ENCODE peak calls at places on chromosomes 12 and 14, in five cellular contexts. D is CD4-positive, CD25-positive, alpha-beta regulatory T cell; I is prostate gland; V is uterus; G is MM.1S. S is an unnamed sample. For H3K27me3 and H3K4me1, the result is how much of the 10 kb centered on the place peaks cover.

GRCh38 chr12:38892090-38892786 is 13.2 kb downstream of the CPNE8 start:
- DNase-seq in D (no peak), I (no peak), V (no peak), G (no peak), S (no peak)

GRCh38 chr12:124646385-124647230 is 79.2 kb upstream of the NCOR2 start:
- DNase-seq in D (no peak), I (no peak), V (no peak), G (no peak), S (peak)

GRCh38 chr12:5070090-5070489 is 26.4 kb downstream of the KCNA5 start:
- DNase-seq in D (no peak), I (no peak), V (no peak), G (no peak), S (no peak)

GRCh38 chr14:56181666-56182065 is 63.5 kb downstream of the PELI2 start:
- DNase-seq in D (no peak), I (peak), V (no peak), G (no peak), S (no peak)

GRCh38 chr12:117044311-117044710 is 54.9 kb downstream of the TESC start:
- DNase-seq in D (no peak), I (no peak), V (no peak), G (no peak), S (peak)

GRCh38 chr14:86221000-86221399 is 691.1 kb downstream of the FLRT2 start:
- DNase-seq in D (no peak), I (no peak), V (no peak), G (no peak), S (no peak)

GRCh38 chr14:61466249-61466904 is 145.0 kb downstream of the PRKCH start:
- DNase-seq in D (no peak), I (no peak), V (peak), G (no peak), S (peak)

GRCh38 chr12:76519538-76519937 is 40.0 kb downstream of the OSBPL8 start:
- DNase-seq in D (no peak), I (no peak), V (no peak), G (no peak), S (no peak)

GRCh38 chr14:61644834-61645233 is 50.5 kb upstream of the HIF1A start:
- DNase-seq in D (no peak), I (no peak), V (no peak), G (no peak), S (no peak)

GRCh38 chr14:97644365-97644764 is 847.2 kb downstream of the VRK1 start:
- DNase-seq in D (no peak), I (no peak), V (no peak), G (no peak), S (no peak)

GRCh38 chr12:124827588-124828184 is 36.0 kb downstream of the SCARB1 start:
- DNase-seq in D (no peak), I (no peak), V (no peak), G (no peak), S (no peak)

GRCh38 chr14:75222208-75222701 is 45.8 kb upstream of the TMED10 start:
- DNase-seq in D (no peak), I (no peak), V (no peak), G (no peak), S (no peak)

GRCh38 chr12:131832393-131833231 is 4.4 kb downstream of the MMP17 start:
- DNase-seq in D (no peak), I (peak), V (peak), G (no peak), S (peak)

GRCh38 chr14:80491131-80491530 is 279.8 kb upstream of the DIO2 start:
- DNase-seq in D (no peak), I (no peak), V (no peak), G (peak), S (peak)

GRCh38 chr12:981956-982355 is 9.1 kb upstream of the ERC1 start:
- DNase-seq in D (no peak), I (no peak), V (no peak), G (no peak), S (no peak)

GRCh38 chr14:21093769-21094681 is 4.4 kb downstream of the ZNF219 start:
- DNase-seq in D (no peak), I (no peak), V (peak), G (no peak), S (no peak)

GRCh38 chr14:85528080-85528881 is 1.7 kb upstream of the FLRT2 start:
- DNase-seq in D (no peak), I (peak), V (no peak), G (no peak), S (no peak)

GRCh38 chr12:93664573-93665138 is 12.5 kb upstream of the CRADD start:
- DNase-seq in D (no peak), I (no peak), V (no peak), G (no peak), S (no peak)

GRCh38 chr12:65830305-65830704 is 6.0 kb downstream of the HMGA2 start:
- DNase-seq in D (no peak), I (no peak), V (no peak), G (no peak), S (no peak)

GRCh38 chr14:75831455-75831854 is 150.3 kb downstream of the TGFB3 start:
- DNase-seq in D (peak), I (peak), V (peak), G (no peak), S (peak)

GRCh38 chr12:87676726-87677125 is 352.5 kb downstream of the C12orf50 start:
- DNase-seq in D (no peak), I (no peak), V (no peak), G (no peak), S (no peak)

GRCh38 chr14:34806257-34806656 is 68.9 kb downstream of the BAZ1A start:
- DNase-seq in D (no peak), I (no peak), V (no peak), G (no peak), S (no peak)

GRCh38 chr12:64782181-64782580 is 23.0 kb upstream of the GNS start:
- DNase-seq in D (no peak), I (no peak), V (no peak), G (no peak), S (no peak)

GRCh38 chr12:84201976-84202375 is 710.6 kb downstream of the SLC6A15 start:
- DNase-seq in D (no peak), I (no peak), V (no peak), G (no peak), S (no peak)

GRCh38 chr14:37593496-37594237 is 1.4 kb downstream of the FOXA1 start:
- DNase-seq in D (no peak), I (no peak), V (no peak), G (no peak), S (no peak)

GRCh38 chr14:37594238-37594915 is 672 bp downstream of the FOXA1 start:
- DNase-seq in D (no peak), I (peak), V (no peak), G (peak), S (no peak)

GRCh38 chr14:37596790-37597189 is 1.4 kb downstream of the TTC6 start:
- DNase-seq in D (no peak), I (no peak), V (no peak), G (no peak), S (no peak)

GRCh38 chr14:37595809-37596595 is 573 bp downstream of the TTC6 start:
- DNase-seq in D (no peak), I (peak), V (no peak), G (peak), S (no peak)

DNA sequence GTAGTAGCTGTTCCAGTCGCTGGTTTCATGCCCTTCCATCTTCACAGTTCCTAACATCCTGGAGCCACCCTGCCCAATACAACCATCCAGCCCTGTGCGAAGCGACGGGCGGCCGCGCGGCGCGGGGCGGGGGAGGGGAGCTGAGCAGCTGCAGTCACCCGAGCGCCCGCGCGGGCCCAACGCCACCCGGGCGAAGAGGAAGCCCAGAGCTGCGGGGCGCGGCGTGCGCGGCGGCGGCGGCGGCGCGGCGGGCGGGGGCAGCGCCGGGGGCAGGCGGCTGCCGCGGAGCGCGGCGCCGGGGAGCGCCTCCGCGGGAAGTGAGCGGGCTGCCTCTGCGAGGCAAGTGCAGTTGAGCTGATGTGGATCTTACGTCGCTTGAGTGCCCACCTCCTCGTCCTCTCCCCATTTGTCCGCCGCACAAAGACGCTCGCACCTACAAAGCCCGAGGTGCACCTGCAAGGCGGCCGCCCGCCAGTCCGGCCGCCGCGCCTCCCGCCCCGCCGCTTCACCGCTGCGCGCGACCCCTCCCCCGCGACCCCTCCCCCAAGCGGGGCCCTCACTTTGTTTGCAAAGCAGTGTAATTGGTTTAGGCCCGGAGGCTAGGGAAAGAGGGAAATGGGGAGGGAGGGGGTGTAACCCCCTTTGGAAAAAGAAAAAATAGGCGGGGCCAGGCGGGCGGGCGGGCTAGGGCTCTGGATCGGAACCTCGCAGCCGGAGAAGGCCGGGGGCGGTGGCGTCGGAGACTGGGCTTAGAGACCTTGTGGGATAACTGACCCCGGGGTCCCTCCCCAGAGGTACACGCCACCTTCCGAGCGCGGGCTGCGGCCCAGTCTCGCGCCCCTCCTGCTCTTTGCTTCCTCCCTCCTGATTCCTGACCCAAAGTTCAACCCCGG is at the start of the genes FOXA1 and TTC6:
- DNase-seq in D (no peak), I (peak), V (no peak), G (peak), S (no peak)
- H3K27me3 ChIP-seq in D (under half), I (under half), V (under half), G (under half), S (under half)

DNA sequence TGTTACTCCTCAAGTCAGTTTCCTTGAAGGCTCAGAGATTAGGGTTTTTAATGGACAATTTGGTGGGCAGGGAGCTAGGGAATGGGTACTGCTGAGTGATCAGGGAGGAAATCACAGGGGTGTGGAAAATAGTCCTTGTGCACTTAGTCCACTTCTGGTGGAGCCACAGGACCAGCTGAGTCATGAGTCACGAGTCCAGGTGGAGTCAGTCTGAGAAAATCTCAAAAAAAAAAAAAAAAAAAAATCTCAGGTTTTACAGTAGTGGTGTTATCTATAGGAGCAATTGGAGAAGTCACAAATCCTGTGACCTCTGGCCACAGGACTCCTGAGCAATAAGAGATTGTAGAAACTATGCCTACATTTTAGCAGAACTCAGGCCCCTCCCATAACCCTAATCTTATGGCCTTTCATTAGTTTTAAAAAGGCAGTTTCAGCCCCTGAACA is 28.2 kb upstream of the AMN1 start:
- DNase-seq in D (no peak), I (no peak), V (no peak), G (no peak), S (no peak)
- H3K27ac ChIP-seq in D (no peak), I (no peak), V (no peak), G (no peak), S (no peak)

DNA sequence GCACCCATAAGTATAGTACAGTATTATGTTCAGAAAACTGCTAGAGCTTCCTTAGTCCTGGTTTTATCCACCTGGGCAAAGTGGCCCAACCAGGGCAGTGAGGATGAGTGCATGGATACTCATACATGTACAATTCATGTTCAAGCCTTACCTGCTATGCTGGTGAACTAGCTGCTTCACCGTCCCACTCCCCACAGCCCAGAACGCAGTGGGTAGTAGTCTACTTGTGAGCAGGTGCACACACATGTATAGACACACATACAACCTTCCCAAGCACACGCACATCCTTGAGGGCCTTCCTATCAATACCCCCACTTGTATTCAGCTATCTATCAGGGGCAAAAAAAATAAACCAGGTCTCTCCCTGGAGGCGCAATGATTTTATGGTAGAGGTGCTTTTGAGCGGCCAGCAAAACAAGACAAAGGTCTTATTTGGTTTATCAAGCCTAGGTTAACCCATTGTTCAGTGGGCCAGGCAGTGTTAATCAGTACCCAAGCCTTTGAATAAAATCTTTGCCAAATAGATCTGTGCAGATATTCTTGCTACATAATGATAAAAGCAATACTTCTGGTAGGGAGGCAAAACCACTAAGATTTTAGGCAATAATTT is 69.8 kb downstream of the ZFP36L1 start:
- DNase-seq in D (no peak), I (no peak), V (no peak), G (no peak), S (no peak)
- H3K4me1 ChIP-seq in D (under half), I (under half), V (under half), G (under half), S (under half)

GRCh38 chr14:36625014-36625413 is 36.6 kb upstream of the PAX9 start:
- DNase-seq in D (no peak), I (no peak), V (no peak), G (no peak), S (no peak)
- H3K27me3 ChIP-seq in D (under half), I (under half), V (under half), G (under half), S (under half)

DNA sequence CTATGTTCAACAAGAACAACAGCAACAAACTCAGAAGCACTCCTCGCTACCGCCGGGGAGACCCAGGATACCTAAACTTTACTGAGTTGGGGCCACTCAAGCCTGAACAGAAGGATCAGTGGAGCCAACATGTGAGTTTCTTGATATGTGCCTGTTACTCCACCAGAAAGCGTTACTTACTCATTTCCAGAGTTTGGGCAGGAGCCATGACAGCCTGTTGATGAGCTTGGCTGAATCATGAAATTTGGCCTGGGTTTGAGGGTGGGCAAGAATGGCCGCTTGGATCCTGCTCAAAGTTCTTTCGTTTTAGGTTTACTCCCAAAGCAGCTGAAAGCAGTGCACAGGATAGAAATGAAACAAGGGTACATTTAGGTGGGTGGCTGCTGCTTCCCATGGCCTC is 12.0 kb upstream of the GALNT6 start:
- DNase-seq in D (no peak), I (no peak), V (no peak), G (no peak), S (no peak)
- H3K27ac ChIP-seq in D (no peak), I (no peak), V (no peak), G (no peak), S (no peak)

DNA sequence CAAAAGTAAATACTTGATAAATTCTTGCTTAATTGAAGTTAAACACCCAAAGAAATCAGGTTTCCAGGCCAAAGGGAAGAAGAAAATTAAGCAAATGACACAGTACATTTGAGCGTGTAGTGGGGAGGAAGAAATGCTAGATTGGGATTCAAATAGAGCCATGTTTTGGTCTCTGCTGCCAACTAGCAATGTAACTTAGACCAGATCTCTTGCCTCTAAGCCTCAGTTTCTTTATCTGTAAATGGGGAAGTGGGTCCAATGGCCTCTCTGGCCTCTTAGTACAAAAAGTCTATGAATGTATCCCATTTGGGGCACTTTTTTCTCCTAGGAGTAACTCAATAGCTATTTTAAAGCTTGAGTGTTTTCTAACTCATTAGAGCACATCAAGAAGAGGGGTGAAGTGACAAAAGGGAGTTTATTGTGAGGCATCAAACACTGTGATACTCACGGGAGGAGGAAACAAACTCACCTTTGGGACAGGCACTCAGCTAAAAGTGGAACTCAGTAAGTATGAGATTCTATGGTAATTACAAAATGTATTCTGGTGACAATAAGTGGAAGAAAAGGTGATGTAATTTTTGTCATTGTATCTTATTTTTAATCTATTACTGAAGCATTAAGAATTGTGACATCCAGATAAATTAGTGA is 55.8 kb downstream of the DAD1 start:
- DNase-seq in D (no peak), I (no peak), V (no peak), G (no peak), S (no peak)
- H3K4me1 ChIP-seq in D (half or more), I (under half), V (under half), G (under half), S (under half)

DNA sequence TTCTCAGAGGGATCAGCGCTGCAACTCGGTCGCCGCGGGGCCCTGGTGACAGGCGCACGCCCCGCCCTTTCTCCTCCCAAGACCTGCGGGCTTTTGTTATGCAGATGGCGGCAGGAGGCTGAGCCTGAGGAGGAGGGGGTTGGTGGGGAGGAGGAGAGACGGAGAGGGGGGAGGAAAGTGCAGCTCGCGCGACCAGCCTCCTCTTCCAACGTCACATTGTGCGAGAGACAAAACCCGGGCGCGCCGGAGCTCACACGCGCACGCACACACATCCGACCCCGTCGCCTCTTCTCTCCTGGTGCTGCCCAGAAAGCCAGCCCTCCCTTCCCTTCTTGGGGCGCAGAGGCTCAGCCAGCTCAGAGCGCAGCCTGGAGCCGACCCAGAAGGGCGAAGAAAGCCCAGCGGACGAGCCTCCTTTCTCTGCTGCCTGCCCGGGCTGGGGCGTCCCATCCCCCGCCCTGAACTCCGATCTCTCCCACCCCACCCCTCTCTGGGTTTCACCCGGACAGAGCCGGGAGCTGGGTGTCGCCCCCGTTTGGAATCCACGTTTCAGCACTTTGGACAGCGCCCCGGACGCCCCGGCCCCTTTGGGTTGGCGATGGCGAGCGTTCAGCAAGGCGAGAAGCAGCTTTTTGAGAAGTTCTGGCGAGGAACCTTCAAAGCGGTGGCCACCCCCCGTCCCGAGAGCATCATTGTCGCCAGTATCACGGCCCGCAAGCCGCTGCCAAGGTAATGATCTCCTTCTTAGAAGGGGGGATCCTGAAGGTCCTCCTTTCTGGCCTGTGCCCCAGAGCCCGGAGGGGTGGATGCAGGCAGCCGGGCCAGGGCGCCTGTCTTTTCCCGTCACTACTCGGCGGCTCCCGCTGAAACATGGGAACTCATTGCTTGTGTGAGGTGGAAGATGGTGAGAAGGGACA is at the start of gene SRRM4:
- DNase-seq in D (no peak), I (no peak), V (no peak), G (no peak), S (no peak)
- H3K27me3 ChIP-seq in D (under half), I (under half), V (under half), G (under half), S (under half)

GRCh38 chr12:108843187-108843586 is 14.2 kb downstream of the SSH1 start:
- DNase-seq in D (no peak), I (no peak), V (no peak), G (no peak), S (no peak)
- H3K27ac ChIP-seq in D (no peak), I (no peak), V (peak), G (no peak), S (peak)

S was measured in psoas muscle.